ENCODE peak calls at places on chromosomes 1 and 21, in eight cellular contexts. One of them, this sample, is unnamed.

GRCh38 chr1:171468120-171468790 is 17.1 kb upstream of the PRRC2C start:
- DNase-seq in Panc1: peak
- DNase-seq in GM23338: no peak
- DNase-seq in HCT116: peak
- DNase-seq in GM12878: no peak
- DNase-seq in SK-N-SH: no peak
- DNase-seq in K562: no peak
- DNase-seq in HepG2: no peak
- DNase-seq in this sample: no peak

GRCh38 chr21:37207441-37208009 is 59.6 kb downstream of the VPS26C start:
- DNase-seq in Panc1: no peak
- DNase-seq in GM23338: no peak
- DNase-seq in HCT116: peak
- DNase-seq in GM12878: peak
- DNase-seq in SK-N-SH: peak
- DNase-seq in K562: no peak
- DNase-seq in HepG2: peak
- DNase-seq in this sample: peak

GRCh38 chr21:45128613-45129226 is 54.3 kb downstream of the ADARB1 start:
- DNase-seq in Panc1: no peak
- DNase-seq in GM23338: peak
- DNase-seq in HCT116: peak
- DNase-seq in GM12878: no peak
- DNase-seq in SK-N-SH: peak
- DNase-seq in K562: no peak
- DNase-seq in HepG2: peak
- DNase-seq in this sample: peak

GRCh38 chr1:38231941-38232340 is 185.3 kb upstream of the POU3F1 start:
- DNase-seq in Panc1: no peak
- DNase-seq in GM23338: no peak
- DNase-seq in HCT116: no peak
- DNase-seq in GM12878: no peak
- DNase-seq in SK-N-SH: no peak
- DNase-seq in K562: no peak
- DNase-seq in HepG2: no peak
- DNase-seq in this sample: no peak

GRCh38 chr21:23804866-23805265 is 1802.4 kb downstream of the MRPL39 start:
- DNase-seq in Panc1: no peak
- DNase-seq in GM23338: no peak
- DNase-seq in HCT116: no peak
- DNase-seq in GM12878: no peak
- DNase-seq in SK-N-SH: no peak
- DNase-seq in K562: no peak
- DNase-seq in HepG2: no peak
- DNase-seq in this sample: no peak

GRCh38 chr1:219085988-219086387 is 87.7 kb upstream of the LYPLAL1 start:
- DNase-seq in Panc1: no peak
- DNase-seq in GM23338: no peak
- DNase-seq in HCT116: no peak
- DNase-seq in GM12878: no peak
- DNase-seq in SK-N-SH: no peak
- DNase-seq in K562: no peak
- DNase-seq in HepG2: no peak
- DNase-seq in this sample: no peak

GRCh38 chr1:182783068-182783467 is 6.5 kb upstream of the NPL start:
- DNase-seq in Panc1: no peak
- DNase-seq in GM23338: peak
- DNase-seq in HCT116: no peak
- DNase-seq in GM12878: no peak
- DNase-seq in SK-N-SH: peak
- DNase-seq in K562: no peak
- DNase-seq in HepG2: no peak
- DNase-seq in this sample: no peak

GRCh38 chr1:115409853-115410150 is 71.8 kb upstream of the NGF start:
- DNase-seq in Panc1: no peak
- DNase-seq in GM23338: no peak
- DNase-seq in HCT116: no peak
- DNase-seq in GM12878: no peak
- DNase-seq in SK-N-SH: no peak
- DNase-seq in K562: no peak
- DNase-seq in HepG2: no peak
- DNase-seq in this sample: no peak

DNA sequence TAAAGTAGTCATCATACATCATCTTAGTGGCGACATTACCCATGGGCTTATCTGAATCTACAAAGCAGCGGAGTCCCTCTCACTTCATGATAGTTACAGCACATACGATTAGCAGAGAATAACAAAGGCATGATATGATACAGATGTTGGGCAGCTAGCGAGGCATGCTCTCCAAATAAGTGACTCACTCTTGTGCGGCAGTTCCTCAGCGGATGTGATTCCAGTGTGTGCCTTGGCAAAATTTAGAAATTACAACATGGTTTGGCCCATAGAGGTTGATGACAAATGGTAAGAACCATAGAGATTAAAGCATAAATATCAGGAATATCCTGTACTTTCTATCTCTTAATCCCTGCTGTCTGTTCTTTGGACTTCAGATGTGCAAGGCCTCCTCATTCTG is 48.1 kb upstream of the PAXBP1 start:
- DNase-seq in Panc1: no peak
- DNase-seq in GM23338: no peak
- DNase-seq in HCT116: no peak
- DNase-seq in GM12878: no peak
- DNase-seq in SK-N-SH: no peak
- DNase-seq in K562: no peak
- DNase-seq in HepG2: no peak
- DNase-seq in this sample: no peak
- TF ChIP-seq POLR2AphosphoS5 in Panc1: no peak
- TF ChIP-seq POLR2AphosphoS5 in GM23338: no peak
- TF ChIP-seq POLR2AphosphoS5 in HCT116: no peak
- TF ChIP-seq POLR2AphosphoS5 in GM12878: no peak
- TF ChIP-seq POLR2AphosphoS5 in SK-N-SH: no peak
- TF ChIP-seq POLR2AphosphoS5 in K562: no peak
- TF ChIP-seq POLR2AphosphoS5 in HepG2: no peak
- TF ChIP-seq POLR2AphosphoS5 in this sample: no peak

GRCh38 chr1:51567653-51568052 is 48.6 kb upstream of the EPS15 start:
- DNase-seq in Panc1: no peak
- DNase-seq in GM23338: no peak
- DNase-seq in HCT116: no peak
- DNase-seq in GM12878: no peak
- DNase-seq in SK-N-SH: no peak
- DNase-seq in K562: no peak
- DNase-seq in HepG2: no peak
- DNase-seq in this sample: no peak

GRCh38 chr1:51568231-51568935 is 48.5 kb upstream of the OSBPL9 start:
- DNase-seq in Panc1: no peak
- DNase-seq in GM23338: no peak
- DNase-seq in HCT116: no peak
- DNase-seq in GM12878: no peak
- DNase-seq in SK-N-SH: no peak
- DNase-seq in K562: no peak
- DNase-seq in HepG2: no peak
- DNase-seq in this sample: no peak

GRCh38 chr1:51572365-51572764 is 44.5 kb upstream of the OSBPL9 start:
- DNase-seq in Panc1: no peak
- DNase-seq in GM23338: no peak
- DNase-seq in HCT116: no peak
- DNase-seq in GM12878: no peak
- DNase-seq in SK-N-SH: no peak
- DNase-seq in K562: no peak
- DNase-seq in HepG2: no peak
- DNase-seq in this sample: no peak

GRCh38 chr1:51570063-51570720 is 46.7 kb upstream of the OSBPL9 start:
- DNase-seq in Panc1: no peak
- DNase-seq in GM23338: no peak
- DNase-seq in HCT116: no peak
- DNase-seq in GM12878: no peak
- DNase-seq in SK-N-SH: no peak
- DNase-seq in K562: no peak
- DNase-seq in HepG2: no peak
- DNase-seq in this sample: no peak

DNA sequence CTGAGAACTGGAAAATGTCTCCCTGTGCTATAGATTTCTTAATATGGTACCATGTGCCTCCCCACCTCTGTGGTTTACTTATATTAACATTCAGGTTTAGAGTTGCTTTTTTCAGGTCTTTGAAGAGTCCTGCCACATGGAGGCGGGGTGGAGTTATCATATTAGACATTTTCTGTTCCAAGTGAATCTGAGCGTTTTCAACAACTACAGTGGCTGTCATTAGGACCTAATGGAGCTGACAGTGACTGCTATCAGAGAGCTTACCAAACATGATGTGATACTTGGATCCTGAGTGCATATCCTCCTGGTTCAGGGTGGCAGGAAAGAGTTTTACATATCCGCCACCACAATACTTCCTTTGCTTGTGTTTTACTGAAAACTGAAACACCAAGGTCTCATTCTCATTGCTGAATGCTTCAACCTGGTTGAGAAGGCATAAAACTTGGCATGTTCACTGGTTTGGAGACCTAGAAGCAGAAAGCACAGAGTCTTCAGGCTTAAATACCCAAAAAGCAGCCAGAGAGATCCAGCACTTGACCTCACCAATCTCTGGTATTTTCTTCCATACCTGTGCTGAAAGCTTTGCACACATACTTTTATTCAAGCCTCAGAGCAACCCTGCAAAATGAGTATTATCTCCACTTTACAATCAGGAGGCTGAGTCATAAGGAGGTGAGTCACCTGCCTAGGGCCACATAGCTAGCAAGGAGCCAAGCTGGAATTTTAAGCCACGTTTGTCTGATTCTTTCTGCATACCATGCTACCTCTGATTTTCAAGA is 47.4 kb upstream of the OSBPL9 start:
- DNase-seq in Panc1: peak
- DNase-seq in GM23338: peak
- DNase-seq in HCT116: peak
- DNase-seq in GM12878: peak
- DNase-seq in SK-N-SH: no peak
- DNase-seq in K562: peak
- DNase-seq in HepG2: peak
- DNase-seq in this sample: peak
- TF ChIP-seq REST in Panc1: no peak
- TF ChIP-seq REST in GM23338: no peak
- TF ChIP-seq REST in HCT116: no peak
- TF ChIP-seq REST in GM12878: no peak
- TF ChIP-seq REST in SK-N-SH: no peak
- TF ChIP-seq REST in K562: no peak
- TF ChIP-seq REST in HepG2: no peak
- TF ChIP-seq REST in this sample: no peak

GRCh38 chr21:34075099-34075425 is 1.7 kb downstream of the MRPS6 start:
- DNase-seq in Panc1: no peak
- DNase-seq in GM23338: no peak
- DNase-seq in HCT116: no peak
- DNase-seq in GM12878: no peak
- DNase-seq in SK-N-SH: no peak
- DNase-seq in K562: no peak
- DNase-seq in HepG2: no peak
- DNase-seq in this sample: no peak

GRCh38 chr21:34075760-34076159 is 2.4 kb downstream of the MRPS6 start:
- DNase-seq in Panc1: no peak
- DNase-seq in GM23338: no peak
- DNase-seq in HCT116: no peak
- DNase-seq in GM12878: no peak
- DNase-seq in SK-N-SH: no peak
- DNase-seq in K562: no peak
- DNase-seq in HepG2: no peak
- DNase-seq in this sample: no peak

GRCh38 chr21:34073032-34073748 is at the start of the genes MRPS6 and SLC5A3:
- DNase-seq in Panc1: no peak
- DNase-seq in GM23338: peak
- DNase-seq in HCT116: peak
- DNase-seq in GM12878: no peak
- DNase-seq in SK-N-SH: peak
- DNase-seq in K562: peak
- DNase-seq in HepG2: peak
- DNase-seq in this sample: peak

GRCh38 chr21:34073749-34074282 is 438 bp downstream of the MRPS6 start:
- DNase-seq in Panc1: no peak
- DNase-seq in GM23338: peak
- DNase-seq in HCT116: no peak
- DNase-seq in GM12878: no peak
- DNase-seq in SK-N-SH: peak
- DNase-seq in K562: peak
- DNase-seq in HepG2: no peak
- DNase-seq in this sample: peak

GRCh38 chr21:34074283-34075098 is 1.1 kb downstream of the MRPS6 start:
- DNase-seq in Panc1: no peak
- DNase-seq in GM23338: peak
- DNase-seq in HCT116: no peak
- DNase-seq in GM12878: no peak
- DNase-seq in SK-N-SH: peak
- DNase-seq in K562: no peak
- DNase-seq in HepG2: no peak
- DNase-seq in this sample: no peak
- TF ChIP-seq CTCF in Panc1: no peak
- TF ChIP-seq CTCF in GM23338: peak
- TF ChIP-seq CTCF in HCT116: no peak
- TF ChIP-seq CTCF in GM12878: no peak
- TF ChIP-seq CTCF in SK-N-SH: no peak
- TF ChIP-seq CTCF in K562: no peak
- TF ChIP-seq CTCF in HepG2: no peak
- TF ChIP-seq CTCF in this sample: no peak

GRCh38 chr1:97137862-97138514 is 416.4 kb downstream of the PTBP2 start:
- DNase-seq in Panc1: no peak
- DNase-seq in GM23338: peak
- DNase-seq in HCT116: peak
- DNase-seq in GM12878: peak
- DNase-seq in SK-N-SH: peak
- DNase-seq in K562: no peak
- DNase-seq in HepG2: peak
- DNase-seq in this sample: peak
- TF ChIP-seq POLR2AphosphoS5 in Panc1: no peak
- TF ChIP-seq POLR2AphosphoS5 in GM23338: no peak
- TF ChIP-seq POLR2AphosphoS5 in HCT116: no peak
- TF ChIP-seq POLR2AphosphoS5 in GM12878: no peak
- TF ChIP-seq POLR2AphosphoS5 in SK-N-SH: no peak
- TF ChIP-seq POLR2AphosphoS5 in K562: no peak
- TF ChIP-seq POLR2AphosphoS5 in HepG2: no peak
- TF ChIP-seq POLR2AphosphoS5 in this sample: no peak

GRCh38 chr1:154999651-155000474 is 2.7 kb upstream of the ZBTB7B start:
- DNase-seq in Panc1: no peak
- DNase-seq in GM23338: peak
- DNase-seq in HCT116: no peak
- DNase-seq in GM12878: no peak
- DNase-seq in SK-N-SH: peak
- DNase-seq in K562: peak
- DNase-seq in HepG2: peak
- DNase-seq in this sample: peak
- TF ChIP-seq REST in Panc1: no peak
- TF ChIP-seq REST in GM23338: peak
- TF ChIP-seq REST in HCT116: no peak
- TF ChIP-seq REST in GM12878: no peak
- TF ChIP-seq REST in SK-N-SH: no peak
- TF ChIP-seq REST in K562: no peak
- TF ChIP-seq REST in HepG2: no peak
- TF ChIP-seq REST in this sample: peak